ENCODE peak calls at places on chromosomes 4 and X, in four cellular contexts. One of them, this sample, is unnamed.

GRCh38 chrX:17535229-17535628 is 160.2 kb downstream of the NHS start:
- DNase-seq in K562: peak
- DNase-seq in GM12878: no peak
- DNase-seq in HepG2: peak
- DNase-seq in this sample: peak

GRCh38 chr4:184298255-184298654 is 80.6 kb upstream of the ENPP6 start:
- DNase-seq in HepG2: no peak
- DNase-seq in K562: no peak
- DNase-seq in GM12878: no peak
- DNase-seq in this sample: no peak

GRCh38 chrX:38438321-38438720 is 85.9 kb downstream of the OTC start:
- DNase-seq in GM12878: no peak
- DNase-seq in K562: peak
- DNase-seq in HepG2: no peak
- DNase-seq in this sample: no peak

GRCh38 chr4:3777669-3778068 is 11.5 kb downstream of the ADRA2C start:
- DNase-seq in HepG2: no peak
- DNase-seq in K562: no peak
- DNase-seq in GM12878: no peak
- DNase-seq in this sample: no peak

GRCh38 chrX:20530319-20530979 is 263.7 kb upstream of the RPS6KA3 start:
- DNase-seq in K562: peak
- DNase-seq in GM12878: peak
- DNase-seq in HepG2: peak
- DNase-seq in this sample: peak

GRCh38 chr4:83852085-83852451 is 316.2 kb downstream of the GPAT3 start:
- DNase-seq in K562: no peak
- DNase-seq in HepG2: peak
- DNase-seq in GM12878: no peak
- DNase-seq in this sample: no peak

GRCh38 chr4:65021737-65022136 is 612.5 kb upstream of the TECRL start:
- DNase-seq in GM12878: no peak
- DNase-seq in K562: no peak
- DNase-seq in HepG2: no peak
- DNase-seq in this sample: no peak

GRCh38 chrX:122565952-122566351 is 618.1 kb upstream of the GRIA3 start:
- DNase-seq in GM12878: no peak
- DNase-seq in K562: no peak
- DNase-seq in HepG2: no peak
- DNase-seq in this sample: no peak

GRCh38 chr4:4424499-4425115 is 37.7 kb downstream of the NSG1 start:
- DNase-seq in K562: no peak
- DNase-seq in HepG2: no peak
- DNase-seq in GM12878: no peak
- DNase-seq in this sample: no peak

GRCh38 chr4:75741027-75741426 is 16.6 kb downstream of the USO1 start:
- DNase-seq in K562: no peak
- DNase-seq in GM12878: no peak
- DNase-seq in HepG2: no peak
- DNase-seq in this sample: no peak

GRCh38 chr4:174523003-174523693 is 860 bp upstream of the HPGD start:
- DNase-seq in K562: peak
- DNase-seq in GM12878: no peak
- DNase-seq in HepG2: no peak
- DNase-seq in this sample: peak

GRCh38 chr4:182698212-182698611 is 219.0 kb downstream of the DCTD start:
- DNase-seq in K562: no peak
- DNase-seq in HepG2: no peak
- DNase-seq in GM12878: no peak
- DNase-seq in this sample: no peak

GRCh38 chrX:574830-575229 is 55.8 kb upstream of the SHOX start:
- DNase-seq in K562: no peak
- DNase-seq in GM12878: no peak
- DNase-seq in HepG2: no peak
- DNase-seq in this sample: no peak

GRCh38 chr4:158356331-158356730 is 146.0 kb downstream of the TMEM144 start:
- DNase-seq in K562: no peak
- DNase-seq in GM12878: no peak
- DNase-seq in HepG2: no peak
- DNase-seq in this sample: no peak
- TF ChIP-seq TARDBP in K562: no peak
- TF ChIP-seq TARDBP in GM12878: no peak
- TF ChIP-seq TARDBP in HepG2: no peak
- TF ChIP-seq TARDBP in this sample: no peak

GRCh38 chrX:145190801-145191389 is 56.4 kb upstream of the SPANXN1 start:
- DNase-seq in GM12878: no peak
- DNase-seq in K562: no peak
- DNase-seq in HepG2: peak
- DNase-seq in this sample: peak
- TF ChIP-seq TARDBP in GM12878: no peak
- TF ChIP-seq TARDBP in K562: no peak
- TF ChIP-seq TARDBP in HepG2: no peak
- TF ChIP-seq TARDBP in this sample: no peak

GRCh38 chrX:113059714-113060113 is 219.1 kb upstream of the AMOT start:
- DNase-seq in K562: no peak
- DNase-seq in GM12878: no peak
- DNase-seq in HepG2: no peak
- DNase-seq in this sample: no peak
- TF ChIP-seq TARDBP in K562: no peak
- TF ChIP-seq TARDBP in GM12878: no peak
- TF ChIP-seq TARDBP in HepG2: no peak
- TF ChIP-seq TARDBP in this sample: no peak

GRCh38 chr4:7414736-7415510 is 19.8 kb downstream of the PSAPL1 start:
- DNase-seq in K562: no peak
- DNase-seq in HepG2: no peak
- DNase-seq in GM12878: no peak
- DNase-seq in this sample: no peak

GRCh38 chr4:7412586-7412975 is 22.1 kb downstream of the PSAPL1 start:
- DNase-seq in K562: no peak
- DNase-seq in HepG2: no peak
- DNase-seq in GM12878: no peak
- DNase-seq in this sample: no peak

GRCh38 chr4:7415927-7416686 is 18.6 kb downstream of the PSAPL1 start:
- DNase-seq in HepG2: no peak
- DNase-seq in GM12878: no peak
- DNase-seq in K562: no peak
- DNase-seq in this sample: no peak

GRCh38 chr4:7411896-7412585 is 22.7 kb downstream of the PSAPL1 start:
- DNase-seq in GM12878: no peak
- DNase-seq in K562: no peak
- DNase-seq in HepG2: no peak
- DNase-seq in this sample: no peak

DNA sequence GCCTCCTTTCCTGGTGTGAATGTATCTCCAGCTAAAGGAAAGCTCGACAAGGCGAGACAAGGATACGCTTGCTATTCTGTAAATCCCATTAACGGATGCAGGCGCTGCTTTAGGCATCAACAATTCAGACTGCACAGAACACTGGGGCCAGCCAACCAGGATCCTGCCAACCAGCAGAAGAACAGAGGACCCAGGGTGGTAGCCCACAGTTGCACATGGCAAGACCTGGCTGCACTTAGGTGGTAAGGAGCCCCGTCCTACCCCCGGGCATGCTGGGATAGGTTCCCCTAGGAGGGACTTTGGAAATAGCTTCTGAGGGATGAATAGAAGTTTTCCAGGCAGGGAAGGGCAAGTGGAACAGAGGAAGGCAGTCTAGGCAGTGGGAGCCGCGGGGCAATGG is 20.7 kb downstream of the PSAPL1 start:
- DNase-seq in HepG2: no peak
- DNase-seq in K562: no peak
- DNase-seq in GM12878: no peak
- DNase-seq in this sample: no peak
- TF ChIP-seq TARDBP in HepG2: no peak
- TF ChIP-seq TARDBP in K562: no peak
- TF ChIP-seq TARDBP in GM12878: no peak
- TF ChIP-seq TARDBP in this sample: no peak

DNA sequence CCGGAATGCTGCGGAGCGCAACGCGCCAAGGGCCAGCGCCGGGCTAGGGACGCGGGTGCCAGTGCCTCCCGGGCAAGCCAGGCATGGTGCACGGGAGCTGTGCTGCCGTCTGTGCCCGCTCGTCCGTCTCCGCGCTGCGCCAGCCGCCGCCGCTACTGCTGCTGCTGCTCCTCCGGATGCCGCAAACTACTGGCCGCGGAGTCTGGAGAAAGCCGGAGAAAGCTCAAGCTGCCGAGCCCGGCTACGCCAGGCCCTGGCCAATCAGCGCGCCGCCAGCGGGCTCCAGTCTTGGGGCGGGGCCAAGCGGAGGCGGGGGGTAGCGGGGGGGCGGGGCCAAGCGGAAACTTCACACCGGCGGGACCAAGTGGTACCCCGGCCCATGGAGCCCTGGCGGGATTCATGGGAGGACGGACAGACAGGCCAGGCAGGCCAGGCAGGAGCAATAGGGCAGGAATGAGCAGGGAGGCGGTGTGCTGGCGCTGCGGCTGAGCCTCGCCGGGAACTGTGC is at the start of gene PCDH19:
- DNase-seq in K562: no peak
- DNase-seq in HepG2: no peak
- DNase-seq in GM12878: no peak
- DNase-seq in this sample: peak
- TF ChIP-seq TARDBP in K562: no peak
- TF ChIP-seq TARDBP in HepG2: no peak
- TF ChIP-seq TARDBP in GM12878: no peak
- TF ChIP-seq TARDBP in this sample: no peak

GRCh38 chr4:165580379-165580905 is 201.6 kb downstream of the CPE start:
- DNase-seq in GM12878: no peak
- DNase-seq in K562: no peak
- DNase-seq in HepG2: no peak
- DNase-seq in this sample: peak
- TF ChIP-seq TARDBP in GM12878: no peak
- TF ChIP-seq TARDBP in K562: no peak
- TF ChIP-seq TARDBP in HepG2: no peak
- TF ChIP-seq TARDBP in this sample: no peak

GRCh38 chr4:77026322-77026704 is 49.5 kb downstream of the CCNI start:
- DNase-seq in GM12878: no peak
- DNase-seq in HepG2: peak
- DNase-seq in K562: no peak
- DNase-seq in this sample: no peak

GRCh38 chr4:77025643-77026321 is 50.0 kb downstream of the CCNI start:
- DNase-seq in K562: no peak
- DNase-seq in HepG2: no peak
- DNase-seq in GM12878: peak
- DNase-seq in this sample: no peak

GRCh38 chr4:77023920-77024319 is 51.9 kb downstream of the CCNI start:
- DNase-seq in K562: no peak
- DNase-seq in GM12878: no peak
- DNase-seq in HepG2: peak
- DNase-seq in this sample: no peak

GRCh38 chr4:77031544-77031943 is 44.2 kb downstream of the CCNI start:
- DNase-seq in K562: no peak
- DNase-seq in HepG2: no peak
- DNase-seq in GM12878: no peak
- DNase-seq in this sample: no peak

GRCh38 chr4:77028241-77028640 is 47.5 kb downstream of the CCNI start:
- DNase-seq in HepG2: no peak
- DNase-seq in K562: no peak
- DNase-seq in GM12878: no peak
- DNase-seq in this sample: no peak
- TF ChIP-seq TARDBP in HepG2: no peak
- TF ChIP-seq TARDBP in K562: no peak
- TF ChIP-seq TARDBP in GM12878: no peak
- TF ChIP-seq TARDBP in this sample: no peak

GRCh38 chr4:128574706-128575105 is 234.8 kb upstream of the JADE1 start:
- DNase-seq in HepG2: peak
- DNase-seq in K562: peak
- DNase-seq in GM12878: peak
- DNase-seq in this sample: peak
- TF ChIP-seq TARDBP in HepG2: no peak
- TF ChIP-seq TARDBP in K562: no peak
- TF ChIP-seq TARDBP in GM12878: no peak
- TF ChIP-seq TARDBP in this sample: no peak

GRCh38 chrX:77119706-77120105 is 327.5 kb upstream of the FGF16 start:
- DNase-seq in K562: no peak
- DNase-seq in GM12878: no peak
- DNase-seq in HepG2: peak
- DNase-seq in this sample: no peak
- TF ChIP-seq TARDBP in K562: no peak
- TF ChIP-seq TARDBP in GM12878: no peak
- TF ChIP-seq TARDBP in HepG2: no peak
- TF ChIP-seq TARDBP in this sample: no peak